ENCODE peak calls at places on chromosomes 7 and 10, in six cellular contexts. B, Q, A, D, L and N are unnamed samples.

GRCh38 chr7:4216016-4216415 is 466.1 kb upstream of the FOXK1 start:
- DNase-seq in L (no peak), B (no peak), Q (peak; percentile 28), A (no peak), D (no peak), N (no peak)

GRCh38 chr7:51209426-51209825 is 107.2 kb downstream of the COBL start:
- DNase-seq in A (no peak), Q (no peak), B (no peak), L (no peak), D (no peak), N (no peak)

GRCh38 chr7:25860206-25860881 is 291.7 kb upstream of the NFE2L3 start:
- DNase-seq in L (peak; percentile 55), A (no peak), B (no peak), D (no peak), Q (no peak), N (peak; percentile 56)

GRCh38 chr7:121337398-121337797 is 8.6 kb downstream of the WNT16 start:
- DNase-seq in B (no peak), A (no peak), Q (no peak), D (peak; percentile 46), L (no peak), N (peak; percentile 38)

GRCh38 chr10:125411724-125412123 is 251.4 kb upstream of the CTBP2 start:
- DNase-seq in A (peak; percentile 97), B (no peak), Q (no peak), D (peak; percentile 36), L (no peak), N (peak; percentile 79)

GRCh38 chr7:34175837-34176236 is 270.5 kb downstream of the BMPER start:
- DNase-seq in B (no peak), A (no peak), Q (no peak), L (no peak), D (no peak), N (no peak)

GRCh38 chr7:101108961-101109360 is 17.9 kb upstream of the SERPINE1 start:
- DNase-seq in D (no peak), A (no peak), Q (no peak), L (no peak), B (no peak), N (no peak)

GRCh38 chr10:116888380-116889055 is 39.2 kb downstream of the ENO4 start:
- DNase-seq in L (no peak), A (peak; percentile 81), B (no peak), D (peak; percentile 83), Q (no peak), N (peak; percentile 80)

GRCh38 chr7:70393956-70394355 is 738.0 kb upstream of the GALNT17 start:
- DNase-seq in L (no peak), A (peak; percentile 90), D (no peak), B (no peak), Q (no peak), N (peak; percentile 70)

GRCh38 chr10:85646312-85646711 is 720.3 kb downstream of the GRID1 start:
- DNase-seq in B (no peak), Q (no peak), L (no peak), D (no peak), A (peak; percentile 80), N (peak; percentile 29)

GRCh38 chr10:94747838-94748237 is 14.6 kb upstream of the CYP2C19 start:
- DNase-seq in L (no peak), Q (no peak), D (no peak), B (no peak), A (no peak), N (no peak)

GRCh38 chr10:13969118-13969791 is 361.5 kb downstream of the FRMD4A start:
- DNase-seq in Q (no peak), L (no peak), A (no peak), B (no peak), D (no peak), N (no peak)

GRCh38 chr10:101001225-101002035 is 1.8 kb downstream of the LZTS2 start:
- DNase-seq in L (no peak), Q (peak; percentile 97), D (peak; percentile 92), A (peak; percentile 94), B (no peak), N (peak; percentile 90)

GRCh38 chr10:46514899-46515298 is 41.6 kb downstream of the GPRIN2 start:
- DNase-seq in A (no peak), D (no peak), B (no peak), L (peak; percentile 42), Q (no peak), N (no peak)

GRCh38 chr10:28503114-28503513 is 29.8 kb upstream of the WAC start:
- DNase-seq in B (no peak), D (no peak), A (peak; percentile 27), Q (no peak), L (no peak), N (peak; percentile 16)

GRCh38 chr7:2869981-2870380 is 25.9 kb upstream of the GNA12 start:
- DNase-seq in Q (no peak), L (no peak), A (no peak), B (no peak), D (no peak), N (no peak)

GRCh38 chr10:127535802-127536515 is 13.2 kb upstream of the NPS start:
- DNase-seq in Q (no peak), A (no peak), B (no peak), D (no peak), L (no peak), N (no peak)

GRCh38 chr10:30432631-30433285 is 1.2 kb upstream of the MAP3K8 start:
- DNase-seq in D (peak; percentile 29), B (peak; percentile 37), Q (peak; percentile 82), L (no peak), A (no peak), N (no peak)

DNA sequence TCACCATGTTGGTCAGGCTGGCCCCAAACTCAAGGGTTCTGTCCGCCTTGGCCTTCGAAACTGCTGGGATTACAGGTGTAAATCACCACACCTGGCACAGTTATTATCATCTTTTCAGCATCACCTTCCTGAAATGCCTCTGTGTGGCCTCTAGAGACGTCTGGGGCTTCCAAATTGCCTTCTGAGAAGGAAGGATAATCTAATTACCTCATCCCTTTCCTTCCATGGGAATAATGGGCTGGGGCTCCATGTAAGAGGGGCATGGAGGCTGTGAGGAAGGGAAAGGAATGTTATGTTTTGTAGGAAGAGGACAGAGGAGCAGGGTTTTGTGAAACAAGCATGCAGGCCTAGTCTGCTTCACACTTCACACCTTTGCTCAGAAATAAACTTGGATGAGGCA is 22.2 kb upstream of the PODXL start:
- DNase-seq in D (no peak), B (no peak), L (no peak), Q (no peak), A (no peak), N (no peak)
- TF ChIP-seq CTCF in D (no peak), B (no peak), L (no peak), Q (no peak), A (no peak), N (no peak)

GRCh38 chr10:98338318-98338717 is 70.3 kb upstream of the LOXL4 start:
- DNase-seq in B (no peak), Q (no peak), D (peak; percentile 52), L (no peak), A (peak; percentile 88), N (peak; percentile 45)

GRCh38 chr10:98339790-98340189 is 71.8 kb upstream of the LOXL4 start:
- DNase-seq in A (no peak), D (no peak), Q (no peak), L (no peak), B (peak; percentile 27), N (no peak)

GRCh38 chr10:98338896-98339295 is 70.9 kb upstream of the LOXL4 start:
- DNase-seq in B (no peak), A (peak; percentile 51), Q (no peak), D (peak; percentile 16), L (no peak), N (peak; percentile 48)

GRCh38 chr10:98340261-98340675 is 72.3 kb upstream of the LOXL4 start:
- DNase-seq in Q (no peak), L (no peak), A (peak; percentile 37), D (peak; percentile 29), B (no peak), N (peak; percentile 21)

GRCh38 chr10:98340946-98341345 is 73.0 kb upstream of the LOXL4 start:
- DNase-seq in Q (no peak), B (no peak), A (peak; percentile 19), L (no peak), D (peak; percentile 49), N (no peak)
- H3K4me3 ChIP-seq in Q (no peak overlapping the region), B (no peak overlapping the region), A (no peak overlapping the region), L (no peak overlapping the region), D (no peak overlapping the region), N (no peak overlapping the region)

GRCh38 chr10:16520900-16521299 is 779 bp downstream of the C1QL3 start:
- DNase-seq in L (peak; percentile 77), B (no peak), Q (peak; percentile 79), D (peak; percentile 33), A (peak; percentile 31), N (peak; percentile 15)
- TF ChIP-seq CTCF in L (peak; percentile 39), B (no peak), Q (no peak), D (peak; percentile 42), A (peak; percentile 35), N (peak; percentile 29)

GRCh38 chr10:73244866-73245477 is 2.1 kb downstream of the DNAJC9 start:
- DNase-seq in A (peak; percentile 15), D (peak; percentile 37), L (no peak), B (no peak), Q (no peak), N (no peak)
- H3K4me3 ChIP-seq in A (peak overlapping the region; percentile 88), D (peak overlapping the region; percentile 63), L (peak overlapping the region; percentile 92), B (no peak overlapping the region), Q (no peak overlapping the region), N (peak overlapping the region; percentile 93)

GRCh38 chr10:60495357-60495756 is 105.7 kb upstream of the ANK3 start:
- DNase-seq in A (peak; percentile 5), D (no peak), B (no peak), Q (no peak), L (no peak), N (no peak)
- TF ChIP-seq CTCF in A (no peak), D (peak; percentile 10), B (no peak), Q (no peak), L (no peak), N (no peak)

DNA sequence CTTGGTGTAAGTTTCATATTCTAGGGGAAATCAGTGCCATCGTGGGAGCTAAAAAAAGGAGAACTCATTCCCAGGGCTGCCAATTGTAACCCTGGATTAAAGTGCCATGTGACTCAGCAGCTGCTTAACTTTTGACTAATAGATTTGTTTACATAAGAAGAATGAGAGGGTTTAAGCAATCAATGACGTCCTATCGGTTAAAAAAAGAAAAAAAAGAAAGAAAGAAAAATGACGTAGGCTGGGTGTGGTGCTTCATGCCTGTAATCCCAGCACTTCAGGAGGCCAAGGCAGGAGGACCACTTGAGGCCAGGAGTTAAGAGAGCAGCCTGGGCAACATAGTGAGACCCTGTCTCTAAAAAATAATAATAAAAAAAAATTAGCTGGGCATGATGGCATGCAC is 116.2 kb upstream of the AFAP1L2 start:
- DNase-seq in B (peak; percentile 43), A (peak; percentile 95), D (peak; percentile 72), L (no peak), Q (no peak), N (peak; percentile 64)
- H3K4me3 ChIP-seq in B (no peak overlapping the region), A (no peak overlapping the region), D (no peak overlapping the region), L (no peak overlapping the region), Q (no peak overlapping the region), N (no peak overlapping the region)

GRCh38 chr10:132654708-132655661 is 117.4 kb downstream of the INPP5A start:
- DNase-seq in L (peak; percentile 92), A (peak; percentile 54), B (peak; percentile 52), D (peak; percentile 69), Q (peak; percentile 82), N (peak; percentile 52)
- TF ChIP-seq CTCF in L (no peak), A (peak; percentile 86), B (peak; percentile 84), D (peak; percentile 97), Q (peak; percentile 77), N (peak; percentile 92)